ENCODE peak calls at places on chromosome 14, in ten cellular contexts. R is fibroblast of lung, C is esophagus squamous epithelium, L is brain microvascular endothelial cell, X is MM.1S, Y is fibroblast of mammary gland, Z is HFF-Myc, I is GM12865, F is heart left ventricle, S is coronary artery. O is an unnamed sample.
A peak's percentile ranks its signal among the peaks of the same experiment; 100 is the strongest.

GRCh38 chr14:50342211-50343080 is 30.3 kb downstream of the DMAC2L start:
- DNase-seq in S (no peak), Z (no peak), R (peak; percentile 83), L (peak; percentile 69), X (no peak), I (peak; percentile 64), F (peak; percentile 63), Y (peak; percentile 79), C (no peak), O (peak; percentile 30)

GRCh38 chr14:76245097-76245496 is 93.4 kb downstream of the GPATCH2L start:
- DNase-seq in I (no peak), L (no peak), X (no peak), F (no peak), C (no peak), Y (no peak), Z (no peak), R (peak; percentile 22), S (no peak), O (no peak)

GRCh38 chr14:95361373-95362179 is 41.9 kb upstream of the CLMN start:
- DNase-seq in L (no peak), S (no peak), R (no peak), C (no peak), Y (peak; percentile 44), Z (no peak), F (peak; percentile 53), I (peak; percentile 70), X (peak; percentile 7), O (peak; percentile 72)

GRCh38 chr14:30894923-30895515 is 20.7 kb downstream of the COCH start:
- DNase-seq in Z (no peak), C (no peak), L (no peak), R (no peak), X (no peak), S (no peak), Y (no peak), I (no peak), F (no peak), O (no peak)

GRCh38 chr14:68292467-68293334 is 473.1 kb downstream of the RAD51B start:
- DNase-seq in L (no peak), Y (peak; percentile 49), S (no peak), I (no peak), X (peak; percentile 56), C (no peak), F (no peak), Z (no peak), R (peak; percentile 62), O (no peak)

GRCh38 chr14:37874429-37875109 is 279.1 kb downstream of the TTC6 start:
- DNase-seq in S (no peak), Y (peak; percentile 62), Z (peak; percentile 54), F (peak; percentile 68), C (no peak), L (peak; percentile 68), X (peak; percentile 72), R (peak; percentile 25), I (peak; percentile 65), O (peak; percentile 83)

GRCh38 chr14:61107896-61108295 is 126.9 kb downstream of the SLC38A6 start:
- DNase-seq in Y (no peak), C (no peak), R (no peak), Z (no peak), I (no peak), X (no peak), F (no peak), L (no peak), S (no peak), O (no peak)

GRCh38 chr14:85315891-85316290 is 214.1 kb upstream of the FLRT2 start:
- DNase-seq in Z (no peak), C (no peak), I (no peak), Y (no peak), F (no peak), S (no peak), X (no peak), L (no peak), R (no peak), O (no peak)

GRCh38 chr14:59632381-59632780 is 55.8 kb upstream of the CCDC175 start:
- DNase-seq in X (no peak), Z (no peak), R (peak; percentile 7), L (peak; percentile 13), Y (peak; percentile 35), C (no peak), I (peak; percentile 55), F (no peak), S (no peak), O (peak; percentile 65)

GRCh38 chr14:59630281-59630963 is 53.8 kb upstream of the CCDC175 start:
- DNase-seq in R (peak; percentile 30), Z (no peak), Y (peak; percentile 3), F (no peak), C (no peak), X (no peak), I (no peak), S (no peak), L (no peak), O (no peak)

GRCh38 chr14:59629384-59630158 is 53.0 kb upstream of the CCDC175 start:
- DNase-seq in L (no peak), X (no peak), C (no peak), S (no peak), Z (no peak), R (no peak), Y (no peak), F (no peak), I (no peak), O (no peak)

GRCh38 chr14:59634617-59635016 is 58.0 kb upstream of the CCDC175 start:
- DNase-seq in L (no peak), F (no peak), I (peak; percentile 3), Z (no peak), C (no peak), S (no peak), X (no peak), R (no peak), Y (no peak), O (no peak)

GRCh38 chr14:59631237-59631636 is 54.6 kb upstream of the CCDC175 start:
- DNase-seq in Y (peak; percentile 11), C (no peak), Z (no peak), R (no peak), X (no peak), I (peak; percentile 12), L (no peak), F (no peak), S (no peak), O (peak; percentile 25)
- TF ChIP-seq CTCF in Y (peak; percentile 39), C (no peak), Z (peak; percentile 32), R (no peak), X (peak; percentile 27), I (no peak), L (peak; percentile 54), F (no peak), S (no peak), O (peak; percentile 39)

GRCh38 chr14:103294091-103294490 is 39.9 kb upstream of the EIF5 start:
- DNase-seq in C (no peak), F (no peak), L (no peak), Y (no peak), I (no peak), R (no peak), S (no peak), Z (no peak), X (no peak), O (no peak)

GRCh38 chr14:103296007-103296406 is 38.0 kb upstream of the EIF5 start:
- DNase-seq in S (no peak), X (no peak), C (no peak), Z (peak; percentile 4), F (no peak), Y (peak; percentile 62), R (peak; percentile 72), L (peak; percentile 52), I (no peak), O (peak; percentile 54)

GRCh38 chr14:103298620-103299019 is 35.4 kb upstream of the EIF5 start:
- DNase-seq in C (no peak), F (no peak), Z (no peak), Y (no peak), R (no peak), I (no peak), L (no peak), X (no peak), S (no peak), O (no peak)

GRCh38 chr14:103293465-103293864 is 40.6 kb upstream of the EIF5 start:
- DNase-seq in Y (no peak), I (no peak), F (no peak), X (no peak), L (no peak), C (no peak), R (no peak), Z (no peak), S (no peak), O (no peak)

GRCh38 chr14:103296987-103297386 is 37.0 kb upstream of the EIF5 start:
- DNase-seq in F (no peak), X (no peak), Z (no peak), R (no peak), L (no peak), I (no peak), C (no peak), Y (no peak), S (no peak), O (no peak)
- TF ChIP-seq CTCF in F (no peak), X (no peak), Z (peak; percentile 4), R (no peak), L (peak; percentile 14), I (no peak), C (no peak), Y (no peak), S (no peak), O (no peak)

GRCh38 chr14:54225457-54225856 is 171.3 kb upstream of the CDKN3 start:
- DNase-seq in X (no peak), S (no peak), Z (no peak), R (no peak), Y (no peak), I (no peak), L (no peak), F (no peak), C (no peak), O (no peak)

GRCh38 chr14:54226103-54226502 is 170.7 kb upstream of the CDKN3 start:
- DNase-seq in Y (peak; percentile 60), I (no peak), L (no peak), R (no peak), X (no peak), F (no peak), Z (no peak), S (no peak), C (no peak), O (peak; percentile 30)

GRCh38 chr14:54230645-54231044 is 166.2 kb upstream of the CDKN3 start:
- DNase-seq in C (no peak), I (no peak), S (no peak), X (no peak), L (no peak), R (no peak), Y (no peak), Z (no peak), F (no peak), O (no peak)

GRCh38 chr14:54226558-54226957 is 170.2 kb upstream of the CDKN3 start:
- DNase-seq in S (no peak), Z (no peak), X (no peak), F (no peak), C (no peak), I (no peak), R (no peak), L (no peak), Y (no peak), O (no peak)

DNA sequence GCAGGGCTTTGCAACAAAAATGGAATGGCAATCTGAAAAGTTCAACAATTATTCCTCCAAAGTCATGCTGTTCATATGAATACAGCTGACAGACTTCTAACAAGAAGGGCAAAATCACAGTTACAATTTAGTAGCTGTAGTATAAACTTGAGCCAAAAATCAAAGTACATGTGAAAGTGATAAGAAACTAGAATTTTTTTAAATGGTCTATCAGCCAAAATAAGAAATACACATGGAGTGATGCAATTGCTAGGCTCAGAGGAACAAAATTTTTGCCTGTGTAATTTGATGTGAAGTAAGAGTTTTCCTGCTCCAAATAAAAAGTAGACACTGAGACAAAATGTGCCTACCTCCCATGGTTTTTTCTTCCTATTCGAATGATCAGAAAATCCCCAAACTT is 167.7 kb upstream of the CDKN3 start:
- DNase-seq in Z (no peak), I (no peak), L (no peak), R (no peak), C (no peak), Y (no peak), S (no peak), F (no peak), X (no peak), O (no peak)
- TF ChIP-seq CTCF in Z (no peak), I (no peak), L (no peak), R (no peak), C (no peak), Y (no peak), S (no peak), F (no peak), X (no peak), O (no peak)

GRCh38 chr14:23074906-23075305 is 17.6 kb upstream of the CDH24 start:
- DNase-seq in X (no peak), R (no peak), Z (no peak), F (no peak), S (no peak), Y (no peak), C (no peak), I (no peak), L (no peak), O (no peak)

GRCh38 chr14:23077962-23078361 is 17.0 kb downstream of the ACIN1 start:
- DNase-seq in Y (peak; percentile 45), L (no peak), Z (no peak), X (no peak), I (no peak), C (no peak), S (no peak), F (no peak), R (no peak), O (no peak)

GRCh38 chr14:23079716-23080115 is 15.2 kb downstream of the ACIN1 start:
- DNase-seq in S (no peak), R (peak; percentile 67), F (no peak), Y (peak; percentile 68), I (no peak), L (no peak), Z (no peak), X (no peak), C (no peak), O (no peak)

GRCh38 chr14:23078692-23079116 is 16.2 kb downstream of the ACIN1 start:
- DNase-seq in I (no peak), F (no peak), X (no peak), L (peak; percentile 94), R (peak; percentile 94), Y (peak; percentile 99), S (peak; percentile 84), C (no peak), Z (no peak), O (peak; percentile 92)

DNA sequence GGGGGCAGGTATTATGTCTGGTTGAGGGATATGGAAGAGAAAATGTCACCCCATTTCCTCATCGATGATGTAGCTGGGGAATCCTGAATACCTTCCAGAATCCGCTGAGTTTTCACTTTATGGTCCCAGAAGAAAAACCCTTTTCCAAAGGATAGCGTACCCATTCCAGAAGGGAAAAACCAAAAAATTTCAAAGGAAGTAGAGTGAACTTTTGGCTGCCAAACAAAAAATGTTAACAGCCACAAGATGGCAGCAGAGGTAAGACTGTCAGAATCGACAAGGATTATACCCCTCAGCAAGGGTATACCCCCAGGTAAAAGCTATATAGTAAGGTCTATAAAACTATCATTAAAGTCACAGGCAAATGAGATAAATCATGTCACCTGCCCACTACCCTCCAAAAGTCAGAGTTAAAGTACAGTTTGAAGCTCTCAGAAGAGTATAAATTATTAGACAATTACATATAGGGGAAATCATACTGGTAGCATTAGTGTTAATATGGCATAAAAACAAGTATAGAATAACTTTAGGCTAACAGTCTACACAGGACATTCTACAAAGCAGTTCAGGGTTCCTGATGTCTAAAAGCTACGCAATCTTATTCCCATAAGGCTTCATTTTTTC is 18.0 kb downstream of the ACIN1 start:
- DNase-seq in Y (peak; percentile 58), S (no peak), Z (no peak), L (no peak), R (no peak), I (no peak), C (no peak), F (no peak), X (no peak), O (peak; percentile 48)
- TF ChIP-seq CTCF in Y (peak; percentile 74), S (peak; percentile 45), Z (peak; percentile 65), L (peak; percentile 64), R (peak; percentile 64), I (peak; percentile 51), C (peak; percentile 33), F (peak; percentile 73), X (peak; percentile 42), O (peak; percentile 55)